ENCODE peak calls at places on chromosomes 16 and 17, in seven cellular contexts. K, T, P, M, X, U and G are unnamed samples.

GRCh38 chr16:78647019-78647418 is 547.6 kb downstream of the WWOX start:
- DNase-seq in P (no peak), T (no peak), U (no peak), K (no peak), M (no peak), X (no peak), G (no peak)

GRCh38 chr17:2177235-2177811 is 122.4 kb downstream of the HIC1 start:
- DNase-seq in K (no peak), X (no peak), P (no peak), U (no peak), T (no peak), M (no peak), G (no peak)

GRCh38 chr16:23071202-23072083 is 77.8 kb downstream of the USP31 start:
- DNase-seq in U (no peak), P (no peak), K (peak), T (no peak), X (no peak), M (no peak), G (no peak)

GRCh38 chr16:9054460-9054859 is 37.0 kb upstream of the HAPSTR1 start:
- DNase-seq in X (no peak), P (no peak), M (no peak), T (no peak), U (no peak), K (no peak), G (no peak)

GRCh38 chr16:84749072-84749471 is 49.3 kb downstream of the USP10 start:
- DNase-seq in K (no peak), P (no peak), M (no peak), T (no peak), X (no peak), U (no peak), G (no peak)

GRCh38 chr16:5026664-5027063 is 7.1 kb downstream of the NAGPA start:
- DNase-seq in M (no peak), X (no peak), K (no peak), T (no peak), U (no peak), P (no peak), G (no peak)

GRCh38 chr16:83802135-83802534 is 5.6 kb upstream of the HSBP1 start:
- DNase-seq in M (no peak), T (no peak), K (peak), P (no peak), X (no peak), U (no peak), G (no peak)

GRCh38 chr16:49460786-49461470 is 87.3 kb downstream of the C16orf78 start:
- DNase-seq in K (no peak), U (no peak), P (no peak), M (no peak), T (no peak), X (no peak), G (no peak)

GRCh38 chr16:57938936-57939871 is 31.7 kb downstream of the CNGB1 start:
- DNase-seq in X (no peak), T (no peak), K (peak), P (peak), M (no peak), U (no peak), G (peak)

GRCh38 chr17:66555605-66556004 is 253.2 kb downstream of the PRKCA start:
- DNase-seq in X (no peak), M (no peak), T (no peak), P (no peak), U (no peak), K (no peak), G (no peak)

GRCh38 chr17:60145006-60145935 is 4.5 kb upstream of the CA4 start:
- DNase-seq in K (peak), X (no peak), U (no peak), P (no peak), M (no peak), T (no peak), G (no peak)

GRCh38 chr17:61251939-61252865 is 147.4 kb upstream of the TBX2 start:
- DNase-seq in X (peak), P (peak), K (peak), T (no peak), U (no peak), M (no peak), G (peak)

GRCh38 chr17:47852113-47852949 is 1.4 kb upstream of the SP6 start:
- DNase-seq in K (no peak), P (no peak), M (no peak), U (no peak), X (no peak), T (no peak), G (no peak)